ENCODE peak calls at places on chromosomes 6 and 20, in ten cellular contexts. One of them, this sample, is unnamed. For H3K27me3, the result is how much of the 10 kb centered on the place peaks cover.

GRCh38 chr20:31818376-31818908 is 714 bp upstream of the MYLK2 start:
- DNase-seq in transverse colon: no peak
- DNase-seq in breast epithelium: no peak
- DNase-seq in spleen: no peak
- DNase-seq in HL-60: no peak
- DNase-seq in sigmoid colon: no peak
- DNase-seq in stomach: no peak
- DNase-seq in HCT116: no peak
- DNase-seq in GM12878: no peak
- DNase-seq in suprapubic skin: peak
- DNase-seq in this sample: no peak

GRCh38 chr6:163390770-163391169 is 23.7 kb upstream of the QKI start:
- DNase-seq in transverse colon: no peak
- DNase-seq in breast epithelium: no peak
- DNase-seq in spleen: no peak
- DNase-seq in HL-60: peak
- DNase-seq in sigmoid colon: no peak
- DNase-seq in stomach: no peak
- DNase-seq in HCT116: no peak
- DNase-seq in GM12878: no peak
- DNase-seq in suprapubic skin: no peak
- DNase-seq in this sample: no peak

GRCh38 chr6:10305740-10306423 is 109.0 kb downstream of the TFAP2A start:
- DNase-seq in transverse colon: no peak
- DNase-seq in breast epithelium: no peak
- DNase-seq in spleen: no peak
- DNase-seq in HL-60: no peak
- DNase-seq in sigmoid colon: no peak
- DNase-seq in stomach: no peak
- DNase-seq in HCT116: no peak
- DNase-seq in GM12878: no peak
- DNase-seq in suprapubic skin: no peak
- DNase-seq in this sample: no peak

GRCh38 chr20:50579511-50579910 is 69.3 kb downstream of the PTPN1 start:
- DNase-seq in transverse colon: no peak
- DNase-seq in breast epithelium: no peak
- DNase-seq in spleen: peak
- DNase-seq in HL-60: no peak
- DNase-seq in sigmoid colon: peak
- DNase-seq in stomach: no peak
- DNase-seq in HCT116: no peak
- DNase-seq in GM12878: no peak
- DNase-seq in suprapubic skin: no peak
- DNase-seq in this sample: no peak

GRCh38 chr20:11849270-11849920 is 68.3 kb upstream of the BTBD3 start:
- DNase-seq in transverse colon: no peak
- DNase-seq in breast epithelium: no peak
- DNase-seq in spleen: no peak
- DNase-seq in HL-60: no peak
- DNase-seq in sigmoid colon: no peak
- DNase-seq in stomach: no peak
- DNase-seq in HCT116: no peak
- DNase-seq in GM12878: no peak
- DNase-seq in suprapubic skin: no peak
- DNase-seq in this sample: no peak

GRCh38 chr6:134721095-134721400 is 228.9 kb downstream of the ALDH8A1 start:
- DNase-seq in transverse colon: no peak
- DNase-seq in breast epithelium: no peak
- DNase-seq in spleen: no peak
- DNase-seq in HL-60: no peak
- DNase-seq in sigmoid colon: no peak
- DNase-seq in stomach: no peak
- DNase-seq in HCT116: no peak
- DNase-seq in GM12878: no peak
- DNase-seq in suprapubic skin: no peak
- DNase-seq in this sample: no peak

GRCh38 chr6:142700032-142700431 is 244.9 kb downstream of the HIVEP2 start:
- DNase-seq in transverse colon: no peak
- DNase-seq in breast epithelium: no peak
- DNase-seq in spleen: no peak
- DNase-seq in HL-60: no peak
- DNase-seq in sigmoid colon: no peak
- DNase-seq in stomach: no peak
- DNase-seq in HCT116: no peak
- DNase-seq in GM12878: no peak
- DNase-seq in suprapubic skin: no peak
- DNase-seq in this sample: no peak

GRCh38 chr20:31819083-31819784 is at the start of gene MYLK2:
- DNase-seq in transverse colon: no peak
- DNase-seq in breast epithelium: no peak
- DNase-seq in spleen: no peak
- DNase-seq in HL-60: no peak
- DNase-seq in sigmoid colon: no peak
- DNase-seq in stomach: no peak
- DNase-seq in HCT116: no peak
- DNase-seq in GM12878: no peak
- DNase-seq in suprapubic skin: peak
- DNase-seq in this sample: no peak

GRCh38 chr20:1933465-1933870 is 38.3 kb downstream of the SIRPA start:
- DNase-seq in transverse colon: no peak
- DNase-seq in breast epithelium: no peak
- DNase-seq in spleen: no peak
- DNase-seq in HL-60: no peak
- DNase-seq in sigmoid colon: peak
- DNase-seq in stomach: no peak
- DNase-seq in HCT116: no peak
- DNase-seq in GM12878: no peak
- DNase-seq in suprapubic skin: peak
- DNase-seq in this sample: no peak

GRCh38 chr6:31122803-31123706 is 2.8 kb upstream of the CDSN start:
- DNase-seq in transverse colon: no peak
- DNase-seq in breast epithelium: peak
- DNase-seq in spleen: no peak
- DNase-seq in HL-60: no peak
- DNase-seq in sigmoid colon: peak
- DNase-seq in stomach: peak
- DNase-seq in HCT116: peak
- DNase-seq in GM12878: no peak
- DNase-seq in suprapubic skin: no peak
- DNase-seq in this sample: no peak

GRCh38 chr20:24148372-24148771 is 159.8 kb upstream of the GGTLC1 start:
- DNase-seq in transverse colon: peak
- DNase-seq in breast epithelium: no peak
- DNase-seq in spleen: no peak
- DNase-seq in HL-60: peak
- DNase-seq in sigmoid colon: no peak
- DNase-seq in stomach: no peak
- DNase-seq in HCT116: no peak
- DNase-seq in GM12878: peak
- DNase-seq in suprapubic skin: no peak
- DNase-seq in this sample: peak

GRCh38 chr20:32749914-32750637 is 6.8 kb upstream of the COMMD7 start:
- DNase-seq in transverse colon: no peak
- DNase-seq in breast epithelium: no peak
- DNase-seq in spleen: no peak
- DNase-seq in HL-60: no peak
- DNase-seq in sigmoid colon: no peak
- DNase-seq in stomach: no peak
- DNase-seq in HCT116: no peak
- DNase-seq in GM12878: no peak
- DNase-seq in suprapubic skin: no peak
- DNase-seq in this sample: no peak

GRCh38 chr6:22251331-22251730 is 45.5 kb downstream of the PRL start:
- DNase-seq in transverse colon: no peak
- DNase-seq in breast epithelium: no peak
- DNase-seq in spleen: no peak
- DNase-seq in HL-60: no peak
- DNase-seq in sigmoid colon: no peak
- DNase-seq in stomach: no peak
- DNase-seq in HCT116: no peak
- DNase-seq in GM12878: no peak
- DNase-seq in suprapubic skin: no peak
- DNase-seq in this sample: no peak

GRCh38 chr20:53925651-53926401 is 144.6 kb downstream of the BCAS1 start:
- DNase-seq in transverse colon: peak
- DNase-seq in breast epithelium: no peak
- DNase-seq in spleen: no peak
- DNase-seq in HL-60: no peak
- DNase-seq in sigmoid colon: no peak
- DNase-seq in stomach: no peak
- DNase-seq in HCT116: no peak
- DNase-seq in GM12878: no peak
- DNase-seq in suprapubic skin: peak
- DNase-seq in this sample: no peak

GRCh38 chr6:12047304-12047703 is 35.2 kb downstream of the HIVEP1 start:
- DNase-seq in transverse colon: peak
- DNase-seq in breast epithelium: no peak
- DNase-seq in spleen: peak
- DNase-seq in HL-60: peak
- DNase-seq in sigmoid colon: no peak
- DNase-seq in stomach: no peak
- DNase-seq in HCT116: no peak
- DNase-seq in GM12878: no peak
- DNase-seq in suprapubic skin: no peak
- DNase-seq in this sample: no peak
- TF ChIP-seq POLR2AphosphoS5 in transverse colon: no peak
- TF ChIP-seq POLR2AphosphoS5 in breast epithelium: no peak
- TF ChIP-seq POLR2AphosphoS5 in spleen: no peak
- TF ChIP-seq POLR2AphosphoS5 in HL-60: no peak
- TF ChIP-seq POLR2AphosphoS5 in sigmoid colon: no peak
- TF ChIP-seq POLR2AphosphoS5 in stomach: no peak
- TF ChIP-seq POLR2AphosphoS5 in HCT116: no peak
- TF ChIP-seq POLR2AphosphoS5 in GM12878: peak
- TF ChIP-seq POLR2AphosphoS5 in suprapubic skin: no peak
- TF ChIP-seq POLR2AphosphoS5 in this sample: no peak

GRCh38 chr20:3133156-3133555 is 26.5 kb downstream of the FASTKD5 start:
- DNase-seq in transverse colon: no peak
- DNase-seq in breast epithelium: no peak
- DNase-seq in spleen: no peak
- DNase-seq in HL-60: no peak
- DNase-seq in sigmoid colon: no peak
- DNase-seq in stomach: no peak
- DNase-seq in HCT116: no peak
- DNase-seq in GM12878: no peak
- DNase-seq in suprapubic skin: no peak
- DNase-seq in this sample: no peak

GRCh38 chr20:3137492-3137891 is 22.2 kb downstream of the FASTKD5 start:
- DNase-seq in transverse colon: no peak
- DNase-seq in breast epithelium: no peak
- DNase-seq in spleen: no peak
- DNase-seq in HL-60: no peak
- DNase-seq in sigmoid colon: no peak
- DNase-seq in stomach: no peak
- DNase-seq in HCT116: no peak
- DNase-seq in GM12878: no peak
- DNase-seq in suprapubic skin: no peak
- DNase-seq in this sample: no peak

GRCh38 chr20:3130051-3130600 is 29.5 kb downstream of the FASTKD5 start:
- DNase-seq in transverse colon: no peak
- DNase-seq in breast epithelium: no peak
- DNase-seq in spleen: no peak
- DNase-seq in HL-60: no peak
- DNase-seq in sigmoid colon: no peak
- DNase-seq in stomach: no peak
- DNase-seq in HCT116: no peak
- DNase-seq in GM12878: no peak
- DNase-seq in suprapubic skin: no peak
- DNase-seq in this sample: no peak

GRCh38 chr20:3135507-3136070 is 24.1 kb downstream of the FASTKD5 start:
- DNase-seq in transverse colon: no peak
- DNase-seq in breast epithelium: no peak
- DNase-seq in spleen: no peak
- DNase-seq in HL-60: no peak
- DNase-seq in sigmoid colon: no peak
- DNase-seq in stomach: no peak
- DNase-seq in HCT116: no peak
- DNase-seq in GM12878: no peak
- DNase-seq in suprapubic skin: no peak
- DNase-seq in this sample: no peak

GRCh38 chr20:3134151-3134550 is 25.5 kb downstream of the FASTKD5 start:
- DNase-seq in transverse colon: no peak
- DNase-seq in breast epithelium: no peak
- DNase-seq in spleen: no peak
- DNase-seq in HL-60: no peak
- DNase-seq in sigmoid colon: no peak
- DNase-seq in stomach: no peak
- DNase-seq in HCT116: no peak
- DNase-seq in GM12878: no peak
- DNase-seq in suprapubic skin: no peak
- DNase-seq in this sample: no peak
- H3K27me3 ChIP-seq in transverse colon: under half
- H3K27me3 ChIP-seq in breast epithelium: under half
- H3K27me3 ChIP-seq in spleen: under half
- H3K27me3 ChIP-seq in HL-60: under half
- H3K27me3 ChIP-seq in sigmoid colon: under half
- H3K27me3 ChIP-seq in stomach: under half
- H3K27me3 ChIP-seq in HCT116: under half
- H3K27me3 ChIP-seq in GM12878: under half
- H3K27me3 ChIP-seq in suprapubic skin: under half
- H3K27me3 ChIP-seq in this sample: under half

GRCh38 chr6:109187399-109188114 is 92.2 kb downstream of the CEP57L1 start:
- DNase-seq in transverse colon: peak
- DNase-seq in breast epithelium: peak
- DNase-seq in spleen: peak
- DNase-seq in HL-60: peak
- DNase-seq in sigmoid colon: peak
- DNase-seq in stomach: peak
- DNase-seq in HCT116: peak
- DNase-seq in GM12878: no peak
- DNase-seq in suprapubic skin: no peak
- DNase-seq in this sample: no peak
- TF ChIP-seq POLR2AphosphoS5 in transverse colon: no peak
- TF ChIP-seq POLR2AphosphoS5 in breast epithelium: no peak
- TF ChIP-seq POLR2AphosphoS5 in spleen: no peak
- TF ChIP-seq POLR2AphosphoS5 in HL-60: no peak
- TF ChIP-seq POLR2AphosphoS5 in sigmoid colon: no peak
- TF ChIP-seq POLR2AphosphoS5 in stomach: no peak
- TF ChIP-seq POLR2AphosphoS5 in HCT116: no peak
- TF ChIP-seq POLR2AphosphoS5 in GM12878: no peak
- TF ChIP-seq POLR2AphosphoS5 in suprapubic skin: no peak
- TF ChIP-seq POLR2AphosphoS5 in this sample: no peak

DNA sequence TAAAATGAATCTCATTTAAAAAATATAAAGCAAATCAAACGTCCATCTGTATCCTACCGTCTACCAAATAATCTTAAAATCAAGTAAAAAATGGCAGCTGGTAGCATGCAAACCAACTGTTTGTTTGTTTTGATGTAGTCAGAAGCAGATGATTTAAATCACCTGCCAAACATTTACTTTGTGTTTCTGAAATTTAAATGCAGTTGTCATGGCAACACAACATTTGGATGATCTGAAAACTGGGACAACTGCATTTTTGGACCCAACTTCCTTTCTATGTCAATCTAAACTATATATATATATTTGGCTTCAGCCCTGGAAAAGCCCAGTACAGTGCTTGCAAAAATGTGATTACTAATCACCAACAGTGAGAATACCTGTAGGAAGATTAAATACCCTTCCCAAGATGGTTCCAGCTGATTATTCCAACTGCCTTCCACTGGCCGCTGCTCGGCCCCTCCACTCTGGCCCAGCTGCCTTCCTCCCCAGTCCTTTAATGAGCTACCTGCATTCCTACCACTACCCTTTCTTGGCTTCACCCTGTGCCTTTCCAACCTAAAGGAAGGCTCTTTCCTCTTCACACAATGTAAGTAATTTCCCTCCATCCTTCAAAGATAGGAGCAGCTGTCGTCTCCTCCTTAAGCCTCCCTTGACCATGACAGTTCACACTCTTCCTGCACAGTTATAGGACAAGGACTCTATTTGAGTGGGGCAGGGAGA is 16.4 kb upstream of the SNX9 start:
- DNase-seq in transverse colon: no peak
- DNase-seq in breast epithelium: no peak
- DNase-seq in spleen: no peak
- DNase-seq in HL-60: no peak
- DNase-seq in sigmoid colon: no peak
- DNase-seq in stomach: no peak
- DNase-seq in HCT116: no peak
- DNase-seq in GM12878: no peak
- DNase-seq in suprapubic skin: no peak
- DNase-seq in this sample: no peak
- H3K27me3 ChIP-seq in transverse colon: under half
- H3K27me3 ChIP-seq in breast epithelium: under half
- H3K27me3 ChIP-seq in spleen: under half
- H3K27me3 ChIP-seq in HL-60: under half
- H3K27me3 ChIP-seq in sigmoid colon: under half
- H3K27me3 ChIP-seq in stomach: under half
- H3K27me3 ChIP-seq in HCT116: under half
- H3K27me3 ChIP-seq in GM12878: under half
- H3K27me3 ChIP-seq in suprapubic skin: under half
- H3K27me3 ChIP-seq in this sample: under half

This sample was measured in vagina.